ENCODE peak calls at places on chromosomes 7 and 10, in nine cellular contexts. One of them, this sample, is unnamed.

GRCh38 chr7:51350195-51350896 is 33.7 kb upstream of the COBL start:
- DNase-seq in aorta: no peak
- DNase-seq in progenitor cell of endocrine pancreas: no peak
- DNase-seq in activated naive CD4-positive, alpha-beta T cell: no peak
- DNase-seq in astrocyte: no peak
- DNase-seq in EL: peak; percentile 1
- DNase-seq in cardiac muscle cell: peak; percentile 19
- DNase-seq in lower leg skin: peak; percentile 76
- DNase-seq in NCI-H1092 treated with DMSO at 0.1 percent for 48 hours: peak; percentile 96
- DNase-seq in this sample: no peak

GRCh38 chr7:6482307-6482706 is 34.6 kb upstream of the DAGLB start:
- DNase-seq in aorta: no peak
- DNase-seq in progenitor cell of endocrine pancreas: no peak
- DNase-seq in activated naive CD4-positive, alpha-beta T cell: no peak
- DNase-seq in astrocyte: no peak
- DNase-seq in EL: no peak
- DNase-seq in cardiac muscle cell: no peak
- DNase-seq in lower leg skin: no peak
- DNase-seq in NCI-H1092 treated with DMSO at 0.1 percent for 48 hours: no peak
- DNase-seq in this sample: no peak

GRCh38 chr10:8049151-8049873 is 5.2 kb upstream of the GATA3 start:
- DNase-seq in aorta: peak; percentile 65
- DNase-seq in progenitor cell of endocrine pancreas: no peak
- DNase-seq in activated naive CD4-positive, alpha-beta T cell: no peak
- DNase-seq in astrocyte: no peak
- DNase-seq in EL: no peak
- DNase-seq in cardiac muscle cell: no peak
- DNase-seq in lower leg skin: peak; percentile 72
- DNase-seq in NCI-H1092 treated with DMSO at 0.1 percent for 48 hours: no peak
- DNase-seq in this sample: no peak

GRCh38 chr7:100614308-100614861 is 2.0 kb downstream of the MOSPD3 start:
- DNase-seq in aorta: no peak
- DNase-seq in progenitor cell of endocrine pancreas: no peak
- DNase-seq in activated naive CD4-positive, alpha-beta T cell: no peak
- DNase-seq in astrocyte: no peak
- DNase-seq in EL: no peak
- DNase-seq in cardiac muscle cell: no peak
- DNase-seq in lower leg skin: no peak
- DNase-seq in NCI-H1092 treated with DMSO at 0.1 percent for 48 hours: no peak
- DNase-seq in this sample: no peak

GRCh38 chr10:78862328-78862640 is 206.5 kb upstream of the ZMIZ1 start:
- DNase-seq in aorta: no peak
- DNase-seq in progenitor cell of endocrine pancreas: no peak
- DNase-seq in activated naive CD4-positive, alpha-beta T cell: no peak
- DNase-seq in astrocyte: no peak
- DNase-seq in EL: no peak
- DNase-seq in cardiac muscle cell: no peak
- DNase-seq in lower leg skin: no peak
- DNase-seq in NCI-H1092 treated with DMSO at 0.1 percent for 48 hours: no peak
- DNase-seq in this sample: no peak

GRCh38 chr7:21426286-21426957 is 1.5 kb upstream of the SP4 start:
- DNase-seq in aorta: no peak
- DNase-seq in progenitor cell of endocrine pancreas: no peak
- DNase-seq in activated naive CD4-positive, alpha-beta T cell: no peak
- DNase-seq in astrocyte: no peak
- DNase-seq in EL: peak; percentile 2
- DNase-seq in cardiac muscle cell: peak; percentile 31
- DNase-seq in lower leg skin: no peak
- DNase-seq in NCI-H1092 treated with DMSO at 0.1 percent for 48 hours: no peak
- DNase-seq in this sample: no peak

GRCh38 chr10:91614254-91614624 is 18.6 kb downstream of the PPP1R3C start:
- DNase-seq in aorta: no peak
- DNase-seq in progenitor cell of endocrine pancreas: no peak
- DNase-seq in activated naive CD4-positive, alpha-beta T cell: no peak
- DNase-seq in astrocyte: peak; percentile 98
- DNase-seq in EL: peak; percentile 91
- DNase-seq in cardiac muscle cell: peak; percentile 75
- DNase-seq in lower leg skin: peak; percentile 1
- DNase-seq in NCI-H1092 treated with DMSO at 0.1 percent for 48 hours: no peak
- DNase-seq in this sample: no peak

GRCh38 chr7:110397927-110398660 is 692.8 kb upstream of the LRRN3 start:
- DNase-seq in aorta: no peak
- DNase-seq in progenitor cell of endocrine pancreas: no peak
- DNase-seq in activated naive CD4-positive, alpha-beta T cell: no peak
- DNase-seq in astrocyte: no peak
- DNase-seq in EL: no peak
- DNase-seq in cardiac muscle cell: no peak
- DNase-seq in lower leg skin: no peak
- DNase-seq in NCI-H1092 treated with DMSO at 0.1 percent for 48 hours: no peak
- DNase-seq in this sample: no peak

GRCh38 chr7:77538186-77538907 is 1.3 kb downstream of the PTPN12 start:
- DNase-seq in aorta: peak; percentile 92
- DNase-seq in progenitor cell of endocrine pancreas: peak; percentile 18
- DNase-seq in activated naive CD4-positive, alpha-beta T cell: no peak
- DNase-seq in astrocyte: peak; percentile 87
- DNase-seq in EL: peak; percentile 97
- DNase-seq in cardiac muscle cell: peak; percentile 97
- DNase-seq in lower leg skin: peak; percentile 96
- DNase-seq in NCI-H1092 treated with DMSO at 0.1 percent for 48 hours: peak; percentile 63
- DNase-seq in this sample: peak; percentile 88

GRCh38 chr7:102288285-102288930 is 1.7 kb downstream of the SH2B2 start:
- DNase-seq in aorta: no peak
- DNase-seq in progenitor cell of endocrine pancreas: no peak
- DNase-seq in activated naive CD4-positive, alpha-beta T cell: no peak
- DNase-seq in astrocyte: no peak
- DNase-seq in EL: no peak
- DNase-seq in cardiac muscle cell: no peak
- DNase-seq in lower leg skin: no peak
- DNase-seq in NCI-H1092 treated with DMSO at 0.1 percent for 48 hours: no peak
- DNase-seq in this sample: peak; percentile 38

GRCh38 chr10:101110856-101111523 is 20.1 kb upstream of the TLX1 start:
- DNase-seq in aorta: peak; percentile 25
- DNase-seq in progenitor cell of endocrine pancreas: no peak
- DNase-seq in activated naive CD4-positive, alpha-beta T cell: no peak
- DNase-seq in astrocyte: no peak
- DNase-seq in EL: no peak
- DNase-seq in cardiac muscle cell: no peak
- DNase-seq in lower leg skin: no peak
- DNase-seq in NCI-H1092 treated with DMSO at 0.1 percent for 48 hours: no peak
- DNase-seq in this sample: no peak